ENCODE peak calls at places on chromosomes 2 and 18, in nine cellular contexts. One of them, this sample, is unnamed.

GRCh38 chr2:181457121-181457740 is at the start of gene ITGA4:
- DNase-seq in NCI-H1105 treated with DMSO at 0.1 percent for 48 hours: no peak
- DNase-seq in left lobe of liver: peak
- DNase-seq in lung microvascular endothelial cell: peak
- DNase-seq in lower lobe of right lung: peak
- DNase-seq in activated CD8-positive, alpha-beta memory T cell treated with anti-CD3 and anti-CD28 coated beads for 4 hours: peak
- DNase-seq in stimulated activated CD4-positive, alpha-beta T cell treated with anti-CD3 and anti-CD28 coated beads, Interleukin-4, amount 100 ng/mL, for 24 hours: peak
- DNase-seq in germinal center: peak
- DNase-seq in cardiac septum: peak
- DNase-seq in this sample: peak

GRCh38 chr18:42429208-42429607 is 474.2 kb downstream of the PIK3C3 start:
- DNase-seq in left lobe of liver: no peak
- DNase-seq in NCI-H1105 treated with DMSO at 0.1 percent for 48 hours: no peak
- DNase-seq in activated CD8-positive, alpha-beta memory T cell treated with anti-CD3 and anti-CD28 coated beads for 4 hours: no peak
- DNase-seq in lower lobe of right lung: no peak
- DNase-seq in stimulated activated CD4-positive, alpha-beta T cell treated with anti-CD3 and anti-CD28 coated beads, Interleukin-4, amount 100 ng/mL, for 24 hours: no peak
- DNase-seq in lung microvascular endothelial cell: no peak
- DNase-seq in cardiac septum: no peak
- DNase-seq in germinal center: no peak
- DNase-seq in this sample: no peak

GRCh38 chr2:151478011-151478410 is 68.3 kb downstream of the RIF1 start:
- DNase-seq in NCI-H1105 treated with DMSO at 0.1 percent for 48 hours: no peak
- DNase-seq in germinal center: no peak
- DNase-seq in left lobe of liver: no peak
- DNase-seq in stimulated activated CD4-positive, alpha-beta T cell treated with anti-CD3 and anti-CD28 coated beads, Interleukin-4, amount 100 ng/mL, for 24 hours: no peak
- DNase-seq in cardiac septum: no peak
- DNase-seq in activated CD8-positive, alpha-beta memory T cell treated with anti-CD3 and anti-CD28 coated beads for 4 hours: no peak
- DNase-seq in lower lobe of right lung: no peak
- DNase-seq in lung microvascular endothelial cell: no peak
- DNase-seq in this sample: peak

GRCh38 chr2:10170256-10170655 is 47.7 kb downstream of the RRM2 start:
- DNase-seq in stimulated activated CD4-positive, alpha-beta T cell treated with anti-CD3 and anti-CD28 coated beads, Interleukin-4, amount 100 ng/mL, for 24 hours: no peak
- DNase-seq in lung microvascular endothelial cell: peak
- DNase-seq in germinal center: no peak
- DNase-seq in lower lobe of right lung: no peak
- DNase-seq in cardiac septum: no peak
- DNase-seq in activated CD8-positive, alpha-beta memory T cell treated with anti-CD3 and anti-CD28 coated beads for 4 hours: no peak
- DNase-seq in NCI-H1105 treated with DMSO at 0.1 percent for 48 hours: no peak
- DNase-seq in left lobe of liver: no peak
- DNase-seq in this sample: peak

GRCh38 chr2:72891091-72891818 is 4.0 kb downstream of the SPR start:
- DNase-seq in lower lobe of right lung: no peak
- DNase-seq in left lobe of liver: no peak
- DNase-seq in NCI-H1105 treated with DMSO at 0.1 percent for 48 hours: no peak
- DNase-seq in stimulated activated CD4-positive, alpha-beta T cell treated with anti-CD3 and anti-CD28 coated beads, Interleukin-4, amount 100 ng/mL, for 24 hours: no peak
- DNase-seq in lung microvascular endothelial cell: peak
- DNase-seq in germinal center: no peak
- DNase-seq in cardiac septum: no peak
- DNase-seq in activated CD8-positive, alpha-beta memory T cell treated with anti-CD3 and anti-CD28 coated beads for 4 hours: no peak
- DNase-seq in this sample: no peak

GRCh38 chr2:55887351-55887750 is 36.2 kb downstream of the EFEMP1 start:
- DNase-seq in germinal center: no peak
- DNase-seq in lung microvascular endothelial cell: no peak
- DNase-seq in lower lobe of right lung: no peak
- DNase-seq in cardiac septum: no peak
- DNase-seq in stimulated activated CD4-positive, alpha-beta T cell treated with anti-CD3 and anti-CD28 coated beads, Interleukin-4, amount 100 ng/mL, for 24 hours: no peak
- DNase-seq in NCI-H1105 treated with DMSO at 0.1 percent for 48 hours: no peak
- DNase-seq in left lobe of liver: no peak
- DNase-seq in activated CD8-positive, alpha-beta memory T cell treated with anti-CD3 and anti-CD28 coated beads for 4 hours: no peak
- DNase-seq in this sample: peak

GRCh38 chr2:196453613-196454047 is 185.9 kb upstream of the CCDC150 start:
- DNase-seq in activated CD8-positive, alpha-beta memory T cell treated with anti-CD3 and anti-CD28 coated beads for 4 hours: no peak
- DNase-seq in stimulated activated CD4-positive, alpha-beta T cell treated with anti-CD3 and anti-CD28 coated beads, Interleukin-4, amount 100 ng/mL, for 24 hours: peak
- DNase-seq in germinal center: peak
- DNase-seq in left lobe of liver: no peak
- DNase-seq in lung microvascular endothelial cell: peak
- DNase-seq in lower lobe of right lung: no peak
- DNase-seq in NCI-H1105 treated with DMSO at 0.1 percent for 48 hours: peak
- DNase-seq in cardiac septum: no peak
- DNase-seq in this sample: peak

GRCh38 chr2:157821519-157822131 is 54.5 kb downstream of the ACVR1 start:
- DNase-seq in stimulated activated CD4-positive, alpha-beta T cell treated with anti-CD3 and anti-CD28 coated beads, Interleukin-4, amount 100 ng/mL, for 24 hours: no peak
- DNase-seq in activated CD8-positive, alpha-beta memory T cell treated with anti-CD3 and anti-CD28 coated beads for 4 hours: no peak
- DNase-seq in cardiac septum: no peak
- DNase-seq in left lobe of liver: no peak
- DNase-seq in lung microvascular endothelial cell: no peak
- DNase-seq in germinal center: no peak
- DNase-seq in NCI-H1105 treated with DMSO at 0.1 percent for 48 hours: no peak
- DNase-seq in lower lobe of right lung: no peak
- DNase-seq in this sample: no peak

GRCh38 chr2:156456616-156457015 is 20.4 kb downstream of the GPD2 start:
- DNase-seq in left lobe of liver: no peak
- DNase-seq in NCI-H1105 treated with DMSO at 0.1 percent for 48 hours: no peak
- DNase-seq in stimulated activated CD4-positive, alpha-beta T cell treated with anti-CD3 and anti-CD28 coated beads, Interleukin-4, amount 100 ng/mL, for 24 hours: no peak
- DNase-seq in cardiac septum: no peak
- DNase-seq in lung microvascular endothelial cell: no peak
- DNase-seq in activated CD8-positive, alpha-beta memory T cell treated with anti-CD3 and anti-CD28 coated beads for 4 hours: no peak
- DNase-seq in germinal center: no peak
- DNase-seq in lower lobe of right lung: no peak
- DNase-seq in this sample: peak